ENCODE peak calls at places on chromosomes 3 and 15, in four cellular contexts. One of them, this sample, is unnamed.

GRCh38 chr3:46844851-46845250 is 18.4 kb downstream of the MYL3 start:
- DNase-seq in HCT116: no peak
- DNase-seq in HepG2: no peak
- DNase-seq in K562: no peak
- DNase-seq in this sample: no peak

GRCh38 chr3:187536185-187536584 is 134.0 kb downstream of the SST start:
- DNase-seq in HCT116: no peak
- DNase-seq in HepG2: no peak
- DNase-seq in K562: no peak
- DNase-seq in this sample: no peak

GRCh38 chr3:5055352-5056004 is 66.6 kb upstream of the ARL8B start:
- DNase-seq in HCT116: no peak
- DNase-seq in HepG2: no peak
- DNase-seq in K562: no peak
- DNase-seq in this sample: no peak

GRCh38 chr15:34679326-34679725 is 75.5 kb downstream of the GJD2 start:
- DNase-seq in HCT116: no peak
- DNase-seq in HepG2: no peak
- DNase-seq in K562: no peak
- DNase-seq in this sample: no peak

GRCh38 chr3:141405581-141405980 is 37.3 kb downstream of the ZBTB38 start:
- DNase-seq in HCT116: no peak
- DNase-seq in HepG2: no peak
- DNase-seq in K562: no peak
- DNase-seq in this sample: no peak

GRCh38 chr3:157026091-157026490 is 133.9 kb downstream of the CCNL1 start:
- DNase-seq in HCT116: no peak
- DNase-seq in HepG2: no peak
- DNase-seq in K562: no peak
- DNase-seq in this sample: no peak

GRCh38 chr3:64082917-64083587 is 59.8 kb upstream of the PSMD6 start:
- DNase-seq in HCT116: no peak
- DNase-seq in HepG2: no peak
- DNase-seq in K562: no peak
- DNase-seq in this sample: no peak

GRCh38 chr15:71716990-71717389 is 93.4 kb upstream of the NR2E3 start:
- DNase-seq in HCT116: no peak
- DNase-seq in HepG2: no peak
- DNase-seq in K562: no peak
- DNase-seq in this sample: no peak

GRCh38 chr3:127677541-127678314 is 5.0 kb downstream of the ABTB1 start:
- DNase-seq in HCT116: no peak
- DNase-seq in HepG2: no peak
- DNase-seq in K562: no peak
- DNase-seq in this sample: no peak

GRCh38 chr3:79286882-79287281 is 480.9 kb downstream of the ROBO1 start:
- DNase-seq in HCT116: no peak
- DNase-seq in HepG2: no peak
- DNase-seq in K562: no peak
- DNase-seq in this sample: no peak

GRCh38 chr3:128353361-128353965 is 113.2 kb downstream of the DNAJB8 start:
- DNase-seq in HCT116: no peak
- DNase-seq in HepG2: no peak
- DNase-seq in K562: no peak
- DNase-seq in this sample: no peak

DNA sequence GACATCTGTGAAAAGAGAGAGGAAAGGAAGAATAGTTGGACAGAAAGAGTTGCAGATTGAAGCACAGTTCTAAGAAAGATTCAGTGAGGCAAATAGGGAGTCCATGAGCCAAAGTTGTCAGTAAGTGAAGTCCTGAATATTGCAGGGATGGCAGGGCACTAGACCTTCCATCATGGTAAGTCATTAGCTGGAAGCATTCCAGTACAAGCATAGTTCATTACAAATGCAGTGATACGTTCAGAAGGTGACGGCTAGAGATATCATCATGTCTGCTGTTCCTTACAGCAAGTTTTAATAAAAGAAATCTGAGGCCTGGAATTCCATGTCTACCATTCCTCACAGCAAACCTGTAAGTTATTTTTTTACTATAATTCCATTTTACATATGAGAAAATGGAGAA is 720.1 kb downstream of the GBE1 start:
- DNase-seq in HCT116: no peak
- DNase-seq in HepG2: no peak
- DNase-seq in K562: no peak
- DNase-seq in this sample: no peak
- TF ChIP-seq TCF7L2 in HCT116: no peak
- TF ChIP-seq TCF7L2 in HepG2: no peak
- TF ChIP-seq TCF7L2 in K562: no peak
- TF ChIP-seq TCF7L2 in this sample: no peak

DNA sequence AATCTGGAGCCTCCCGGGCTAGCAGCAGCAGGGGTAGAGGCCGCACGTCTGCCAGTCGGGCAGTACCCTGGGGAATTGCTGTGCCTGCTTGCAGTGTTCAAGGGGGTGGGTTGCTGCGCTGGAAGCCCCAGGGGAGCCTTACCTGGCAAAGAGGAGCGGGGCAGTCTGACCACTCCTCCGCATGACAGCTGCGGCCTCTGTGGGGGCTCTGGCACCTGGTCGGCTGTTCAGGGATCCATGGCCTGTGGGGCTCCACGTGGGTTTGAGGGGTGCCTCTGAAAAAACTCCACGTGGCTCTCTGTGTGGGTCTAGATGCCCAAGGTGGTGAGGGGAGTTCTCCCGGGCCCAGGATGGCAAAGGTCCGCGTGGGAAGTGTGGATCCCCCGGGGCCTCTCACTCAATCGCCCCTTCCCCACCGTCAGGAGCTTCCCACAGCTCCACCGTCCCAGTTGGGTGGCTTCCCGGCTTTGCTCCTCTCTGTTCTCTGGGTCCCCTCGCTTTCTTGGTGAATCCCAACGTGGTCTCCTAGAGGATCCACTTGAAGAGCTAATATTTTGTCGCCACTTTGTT is 184.5 kb downstream of the EFHB start:
- DNase-seq in HCT116: no peak
- DNase-seq in HepG2: no peak
- DNase-seq in K562: no peak
- DNase-seq in this sample: no peak
- TF ChIP-seq TCF7L2 in HCT116: no peak
- TF ChIP-seq TCF7L2 in HepG2: no peak
- TF ChIP-seq TCF7L2 in K562: no peak
- TF ChIP-seq TCF7L2 in this sample: no peak

GRCh38 chr15:73928241-73928579 is 1.9 kb downstream of the LOXL1 start:
- DNase-seq in HCT116: no peak
- DNase-seq in HepG2: no peak
- DNase-seq in K562: no peak
- DNase-seq in this sample: no peak
- TF ChIP-seq TCF7L2 in HCT116: no peak
- TF ChIP-seq TCF7L2 in HepG2: no peak
- TF ChIP-seq TCF7L2 in K562: no peak
- TF ChIP-seq TCF7L2 in this sample: no peak

GRCh38 chr3:172208586-172209332 is 169.4 kb downstream of the FNDC3B start:
- DNase-seq in HCT116: no peak
- DNase-seq in HepG2: no peak
- DNase-seq in K562: no peak
- DNase-seq in this sample: no peak
- TF ChIP-seq TCF7L2 in HCT116: no peak
- TF ChIP-seq TCF7L2 in HepG2: no peak
- TF ChIP-seq TCF7L2 in K562: no peak
- TF ChIP-seq TCF7L2 in this sample: no peak

GRCh38 chr15:40397688-40398412 is 7.7 kb upstream of the IVD start:
- DNase-seq in HCT116: no peak
- DNase-seq in HepG2: no peak
- DNase-seq in K562: no peak
- DNase-seq in this sample: no peak
- TF ChIP-seq TCF7L2 in HCT116: no peak
- TF ChIP-seq TCF7L2 in HepG2: no peak
- TF ChIP-seq TCF7L2 in K562: no peak
- TF ChIP-seq TCF7L2 in this sample: no peak

This sample was measured in Panc1.